ENCODE peak calls at places on chromosomes 3 and 15, in nine cellular contexts. G is esophagus squamous epithelium, U is GM12878, B is GM12891, H is stomach, F is breast epithelium, K is A549, P is Peyer's patch, O is spleen. N is an unnamed sample.

GRCh38 chr3:134485075-134485536 is 679 bp downstream of the ANAPC13 start:
- DNase-seq in G (no peak), U (no peak), B (no peak), H (no peak), F (no peak), K (peak), P (no peak), O (no peak), N (no peak)

GRCh38 chr15:86915811-86916331 is 836.2 kb downstream of the AGBL1 start:
- DNase-seq in G (no peak), U (no peak), B (no peak), H (no peak), F (no peak), K (peak), P (no peak), O (no peak), N (peak)

GRCh38 chr3:184755315-184755731 is 43.5 kb upstream of the MAGEF1 start:
- DNase-seq in G (no peak), U (no peak), B (no peak), H (no peak), F (no peak), K (no peak), P (no peak), O (peak), N (no peak)

GRCh38 chr15:51299187-51300015 is 39.0 kb downstream of the CYP19A1 start:
- DNase-seq in G (no peak), U (no peak), B (no peak), H (no peak), F (no peak), K (no peak), P (no peak), O (no peak), N (no peak)

GRCh38 chr3:66498718-66499611 is 1.9 kb downstream of the LRIG1 start:
- DNase-seq in G (no peak), U (no peak), B (no peak), H (no peak), F (no peak), K (no peak), P (no peak), O (no peak), N (no peak)

GRCh38 chr3:64463981-64464380 is 223.8 kb downstream of the ADAMTS9 start:
- DNase-seq in G (no peak), U (no peak), B (no peak), H (no peak), F (no peak), K (no peak), P (no peak), O (no peak), N (no peak)

GRCh38 chr3:107988464-107989156 is 102.2 kb downstream of the CD47 start:
- DNase-seq in G (no peak), U (no peak), B (no peak), H (peak), F (no peak), K (no peak), P (no peak), O (no peak), N (no peak)

GRCh38 chr3:127688022-127688415 is 15.3 kb downstream of the ABTB1 start:
- DNase-seq in G (no peak), U (no peak), B (no peak), H (no peak), F (peak), K (no peak), P (no peak), O (no peak), N (no peak)

GRCh38 chr3:122555275-122556071 is 8.6 kb downstream of the PARP9 start:
- DNase-seq in G (no peak), U (no peak), B (no peak), H (no peak), F (no peak), K (no peak), P (no peak), O (no peak), N (peak)

GRCh38 chr15:87648278-87648677 is 608.3 kb downstream of the NTRK3 start:
- DNase-seq in G (no peak), U (no peak), B (no peak), H (no peak), F (no peak), K (no peak), P (no peak), O (no peak), N (no peak)

GRCh38 chr3:23671901-23672589 is 133.7 kb upstream of the UBE2E1 start:
- DNase-seq in G (no peak), U (no peak), B (no peak), H (peak), F (no peak), K (no peak), P (no peak), O (no peak), N (no peak)
- TF ChIP-seq POLR2A in G (no peak), U (no peak), B (no peak), H (no peak), F (no peak), K (no peak), P (no peak), O (no peak), N (no peak)

GRCh38 chr3:152833089-152833488 is 1.8 kb upstream of the P2RY1 start:
- DNase-seq in G (no peak), U (no peak), B (no peak), H (no peak), F (no peak), K (no peak), P (no peak), O (no peak), N (no peak)

GRCh38 chr3:152836269-152836668 is 1.3 kb downstream of the P2RY1 start:
- DNase-seq in G (no peak), U (no peak), B (no peak), H (no peak), F (no peak), K (no peak), P (no peak), O (no peak), N (no peak)

GRCh38 chr3:152835311-152836102 is 576 bp downstream of the P2RY1 start:
- DNase-seq in G (no peak), U (no peak), B (peak), H (peak), F (peak), K (peak), P (no peak), O (peak), N (no peak)

GRCh38 chr3:152832046-152832445 is 2.9 kb upstream of the P2RY1 start:
- DNase-seq in G (no peak), U (no peak), B (no peak), H (no peak), F (no peak), K (no peak), P (no peak), O (no peak), N (no peak)

DNA sequence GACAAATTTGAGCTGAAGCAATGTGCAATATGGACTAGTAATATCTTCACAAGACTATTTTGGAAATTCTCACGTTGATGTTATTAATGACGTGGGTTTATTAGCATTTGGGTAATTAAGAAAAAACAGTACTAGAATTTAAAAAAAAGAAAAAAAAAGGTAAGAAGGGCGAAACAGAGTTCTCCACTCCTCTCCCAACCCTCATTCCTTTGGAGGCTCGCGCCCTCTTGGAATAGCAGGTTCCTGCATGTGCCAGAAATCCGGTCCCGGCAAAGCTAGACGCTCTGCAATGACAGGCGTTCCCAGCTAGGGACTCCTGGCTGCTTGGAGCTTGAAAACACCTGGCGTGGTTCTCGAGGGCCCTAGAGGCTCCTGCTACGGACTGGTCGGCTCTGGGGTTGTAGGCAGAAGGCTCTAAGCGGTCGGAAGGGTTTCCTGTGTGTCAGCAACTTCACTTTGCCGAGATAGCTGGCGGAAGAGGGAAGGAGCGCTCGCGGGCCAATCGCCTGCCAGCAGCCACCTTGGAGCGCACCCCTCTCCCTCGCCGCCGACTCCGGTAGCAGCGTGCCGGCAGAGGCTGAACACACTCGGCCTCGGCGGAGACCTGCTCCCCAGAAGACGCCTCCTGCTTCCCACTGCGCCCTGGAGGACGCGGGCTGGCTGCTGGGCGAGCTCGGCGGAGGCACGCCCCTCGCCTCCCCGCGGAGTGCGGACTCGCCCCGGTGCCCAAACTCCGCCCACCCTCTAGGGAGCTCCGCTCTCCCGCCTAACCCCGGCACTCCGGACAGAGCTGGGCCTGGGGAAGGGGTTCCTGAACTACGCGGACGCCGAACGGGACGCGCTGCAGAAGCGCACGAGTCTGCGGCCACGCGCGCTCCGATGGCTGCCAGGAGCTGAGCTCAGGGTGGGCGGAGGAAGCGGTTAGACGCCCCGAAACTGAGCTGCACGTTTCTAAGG is at the start of gene P2RY1:
- DNase-seq in G (no peak), U (peak), B (peak), H (peak), F (peak), K (peak), P (no peak), O (peak), N (no peak)
- TF ChIP-seq POLR2A in G (no peak), U (peak), B (no peak), H (no peak), F (no peak), K (no peak), P (peak), O (no peak), N (peak)

DNA sequence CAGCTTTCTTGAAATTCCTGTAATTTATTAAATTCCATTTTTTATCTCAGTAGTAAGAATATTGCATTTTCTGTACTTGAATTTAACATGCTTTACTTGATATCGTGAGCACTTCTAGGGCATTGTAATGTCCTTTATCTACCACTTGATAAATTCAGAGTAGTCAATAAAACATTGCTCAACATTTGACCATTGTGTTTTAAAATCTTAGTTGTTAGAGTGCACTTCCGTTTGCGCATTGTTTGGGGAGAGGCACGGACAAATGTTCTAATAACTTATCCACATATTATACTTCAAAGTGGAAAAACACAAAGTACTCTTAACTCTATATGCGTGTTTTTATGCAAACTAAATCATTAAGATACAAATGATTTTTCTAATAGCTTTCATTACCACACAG is 444 bp downstream of the FAM227B start:
- DNase-seq in G (no peak), U (no peak), B (no peak), H (no peak), F (no peak), K (peak), P (no peak), O (no peak), N (no peak)
- TF ChIP-seq POLR2A in G (no peak), U (no peak), B (no peak), H (no peak), F (no peak), K (no peak), P (no peak), O (no peak), N (no peak)

GRCh38 chr15:98853161-98853560 is 154.4 kb downstream of the PGPEP1L start:
- DNase-seq in G (peak), U (peak), B (peak), H (peak), F (peak), K (peak), P (peak), O (peak), N (peak)
- TF ChIP-seq POLR2A in G (no peak), U (no peak), B (no peak), H (no peak), F (no peak), K (no peak), P (no peak), O (no peak), N (no peak)

DNA sequence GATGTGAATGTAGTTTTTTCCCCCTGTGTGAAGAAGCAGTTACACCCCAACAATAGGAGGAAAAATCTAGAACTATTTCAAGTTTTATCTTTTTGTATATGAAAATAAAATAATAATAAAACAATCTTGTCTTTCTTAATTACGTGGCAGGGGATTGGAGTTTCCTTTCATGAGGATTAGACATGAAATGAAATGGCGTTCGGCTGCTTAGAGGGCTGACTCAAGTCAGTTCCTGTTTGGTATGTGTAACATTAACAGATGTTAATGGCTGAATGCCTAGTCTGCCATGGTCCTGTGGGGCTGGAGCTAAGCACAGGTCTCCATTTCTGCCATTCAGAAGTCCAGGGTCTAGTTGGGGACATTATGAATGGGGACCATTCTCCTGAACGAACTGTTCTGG is 3.1 kb upstream of the EXOG start:
- DNase-seq in G (no peak), U (no peak), B (no peak), H (no peak), F (no peak), K (no peak), P (no peak), O (no peak), N (no peak)
- TF ChIP-seq POLR2A in G (no peak), U (no peak), B (no peak), H (no peak), F (no peak), K (no peak), P (no peak), O (no peak), N (no peak)

GRCh38 chr15:55289573-55290360 is at the start of gene RAB27A:
- DNase-seq in G (no peak), U (no peak), B (peak), H (peak), F (peak), K (peak), P (peak), O (peak), N (peak)
- TF ChIP-seq POLR2A in G (no peak), U (peak), B (no peak), H (no peak), F (no peak), K (peak), P (peak), O (no peak), N (peak)